ENCODE peak calls at places on chromosome 5, in seven cellular contexts. Y, N, Q, P, E, W and K are unnamed samples.

GRCh38 chr5:38340961-38341500 is 82.7 kb downstream of the EGFLAM start:
- DNase-seq in W (no peak), Y (no peak), P (no peak), E (no peak), Q (no peak), N (no peak), K (no peak)

GRCh38 chr5:79694652-79695051 is 5.0 kb downstream of the CMYA5 start:
- DNase-seq in P (no peak), W (no peak), Q (no peak), Y (peak), N (no peak), E (no peak), K (no peak)

GRCh38 chr5:153896701-153897100 is 142.0 kb downstream of the FAM114A2 start:
- DNase-seq in E (no peak), N (no peak), W (no peak), P (no peak), Y (peak), Q (no peak), K (no peak)

GRCh38 chr5:61431923-61432620 is 100.0 kb downstream of the ZSWIM6 start:
- DNase-seq in W (no peak), Y (no peak), Q (no peak), N (no peak), P (no peak), E (no peak), K (no peak)

GRCh38 chr5:96720408-96720807 is 58.2 kb downstream of the CAST start:
- DNase-seq in W (no peak), E (no peak), Y (no peak), Q (no peak), N (no peak), P (no peak), K (no peak)

GRCh38 chr5:78549043-78549442 is 99.5 kb downstream of the LHFPL2 start:
- DNase-seq in N (peak), Y (no peak), Q (no peak), P (no peak), W (no peak), E (no peak), K (no peak)

GRCh38 chr5:117455236-117456233 is 880.9 kb upstream of the SEMA6A start:
- DNase-seq in Y (no peak), E (peak), N (no peak), P (peak), Q (no peak), W (no peak), K (no peak)

GRCh38 chr5:162227075-162227474 is 159.5 kb downstream of the GABRG2 start:
- DNase-seq in Q (no peak), W (no peak), E (no peak), N (no peak), Y (no peak), P (peak), K (no peak)

GRCh38 chr5:180435594-180435993 is 58.6 kb upstream of the CNOT6 start:
- DNase-seq in E (no peak), N (no peak), Y (no peak), Q (no peak), P (no peak), W (no peak), K (no peak)

GRCh38 chr5:138148811-138149210 is 9.6 kb upstream of the NME5 start:
- DNase-seq in N (peak), P (peak), E (no peak), Y (peak), W (no peak), Q (no peak), K (no peak)

GRCh38 chr5:36422957-36423356 is 121.3 kb upstream of the RANBP3L start:
- DNase-seq in N (no peak), Q (no peak), P (peak), Y (peak), W (no peak), E (no peak), K (no peak)

GRCh38 chr5:107090471-107090870 is 580.3 kb downstream of the EFNA5 start:
- DNase-seq in Y (no peak), Q (no peak), W (no peak), E (no peak), P (no peak), N (no peak), K (no peak)

GRCh38 chr5:96259211-96259772 is 173.8 kb downstream of the PCSK1 start:
- DNase-seq in E (no peak), W (no peak), N (no peak), Y (no peak), P (peak), Q (peak), K (no peak)

GRCh38 chr5:80686757-80687156 is 32.0 kb upstream of the DHFR start:
- DNase-seq in Q (no peak), Y (no peak), P (peak), N (no peak), W (no peak), E (no peak), K (no peak)

GRCh38 chr5:132733499-132734148 is 3.7 kb downstream of the KIF3A start:
- DNase-seq in Y (no peak), Q (no peak), W (no peak), E (no peak), N (no peak), P (no peak), K (no peak)
- H3K27ac ChIP-seq in Y (no peak), Q (no peak), W (no peak), E (no peak), N (no peak), P (no peak), K (no peak)

DNA sequence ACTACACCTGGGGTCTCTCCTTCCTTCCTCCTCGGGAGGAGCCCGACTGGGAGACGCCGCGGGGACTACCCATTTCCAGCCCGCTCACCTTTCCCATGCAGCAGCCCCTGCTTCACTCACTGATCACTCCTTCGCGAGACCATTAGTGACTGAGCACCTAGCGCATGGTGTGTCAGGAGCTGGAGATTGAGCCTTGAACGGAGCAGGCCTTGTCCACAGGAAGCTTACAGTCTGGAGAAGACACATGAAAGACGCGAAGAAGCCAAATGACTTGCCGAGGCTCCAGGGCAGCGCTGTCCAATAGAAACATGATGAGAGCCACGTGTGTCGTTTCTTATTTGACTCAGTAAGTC is 283 bp upstream of the CFAP90 start:
- DNase-seq in P (no peak), N (no peak), Q (no peak), W (no peak), Y (no peak), E (no peak), K (no peak)
- H3K4me3 ChIP-seq in P (peak), N (peak), Q (peak), W (peak), Y (peak), E (peak), K (peak)

GRCh38 chr5:59506285-59506877 is 387.1 kb downstream of the PDE4D start:
- DNase-seq in E (no peak), Q (no peak), N (no peak), W (no peak), Y (no peak), P (no peak), K (no peak)
- TF ChIP-seq CTCF in E (peak), Q (peak), N (no peak), W (peak), Y (peak), P (peak), K (no peak)

GRCh38 chr5:171157233-171157632 is 151.8 kb upstream of the TLX3 start:
- DNase-seq in W (no peak), E (no peak), Y (no peak), P (no peak), N (no peak), Q (no peak), K (no peak)

GRCh38 chr5:171157775-171158174 is 151.3 kb upstream of the TLX3 start:
- DNase-seq in N (no peak), Y (no peak), W (no peak), Q (no peak), E (no peak), P (no peak), K (no peak)

GRCh38 chr5:171152382-171152781 is 156.7 kb upstream of the TLX3 start:
- DNase-seq in Y (peak), P (peak), W (no peak), N (no peak), Q (peak), E (no peak), K (no peak)

GRCh38 chr5:171158581-171158980 is 150.5 kb upstream of the TLX3 start:
- DNase-seq in N (no peak), Q (no peak), W (no peak), E (no peak), P (no peak), Y (no peak), K (no peak)

DNA sequence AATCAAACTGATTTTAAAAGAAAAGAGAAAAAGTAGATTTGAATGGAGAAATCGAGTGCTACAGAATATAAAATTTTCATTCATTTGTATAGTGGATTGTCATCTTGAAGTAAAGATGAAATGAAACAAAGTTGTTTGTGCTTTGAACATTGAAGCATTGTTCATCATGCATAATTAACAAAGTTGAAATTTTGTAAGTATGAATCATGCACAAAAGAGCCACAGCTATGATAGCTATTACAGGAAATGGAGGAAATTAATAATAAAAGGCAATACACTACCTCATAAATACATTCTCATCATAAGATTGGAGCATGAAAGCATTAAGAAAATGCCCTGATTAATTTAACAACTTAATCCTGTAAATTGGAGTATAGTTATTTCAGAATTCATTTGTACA is 153.4 kb upstream of the TLX3 start:
- DNase-seq in Q (no peak), Y (no peak), N (no peak), W (no peak), E (no peak), P (no peak), K (no peak)
- H3K27ac ChIP-seq in Q (no peak), Y (no peak), N (no peak), W (no peak), E (no peak), P (no peak), K (no peak)

DNA sequence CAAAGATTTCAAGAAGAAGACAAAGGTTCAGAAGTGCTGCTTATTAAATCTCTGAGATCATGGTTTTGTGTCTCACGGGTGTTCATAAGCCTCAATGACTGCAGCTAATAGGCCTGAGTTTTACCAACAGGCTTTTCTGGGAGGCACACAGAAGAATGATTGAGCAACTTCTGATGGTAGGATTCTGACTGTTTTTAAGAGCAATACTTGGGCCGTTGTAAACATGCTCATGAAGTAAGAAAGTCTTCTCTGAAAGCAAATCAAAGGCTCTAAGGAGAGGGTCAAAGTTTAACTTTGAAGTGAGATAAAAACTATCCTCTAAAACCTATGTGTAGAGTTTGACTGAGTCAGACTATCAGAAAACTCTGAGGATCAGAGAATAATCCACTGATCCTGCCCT is 390.9 kb upstream of the DAB2 start:
- DNase-seq in Q (no peak), E (no peak), W (no peak), P (no peak), N (no peak), Y (no peak), K (no peak)
- H3K4me3 ChIP-seq in Q (no peak), E (no peak), W (no peak), P (no peak), N (no peak), Y (no peak), K (no peak)

GRCh38 chr5:109844148-109844547 is 154.4 kb downstream of the MAN2A1 start:
- DNase-seq in Q (peak), Y (no peak), W (no peak), N (no peak), P (peak), E (no peak), K (no peak)
- TF ChIP-seq CTCF in Q (peak), Y (peak), W (no peak), N (no peak), P (peak), E (no peak), K (no peak)